ENCODE peak calls at places on chromosomes 11 and 22, in seven cellular contexts. I is heart left ventricle, Y is cardiac muscle cell, K is Karpas-422, D is pancreas, A is IMR-90, B is psoas muscle. O is an unnamed sample.

GRCh38 chr11:32006799-32007388 is 84.0 kb upstream of the RCN1 start:
- DNase-seq in I (no peak), Y (peak), K (peak), D (no peak), A (peak), B (no peak), O (no peak)

GRCh38 chr11:61728940-61729219 is 23.6 kb upstream of the MYRF start:
- DNase-seq in I (no peak), Y (peak), K (no peak), D (no peak), A (peak), B (no peak), O (no peak)

GRCh38 chr11:110463153-110463552 is 33.4 kb downstream of the FDX1 start:
- DNase-seq in I (no peak), Y (peak), K (peak), D (no peak), A (peak), B (peak), O (no peak)

GRCh38 chr22:39308614-39309363 is 10.6 kb downstream of the RPL3 start:
- DNase-seq in I (peak), Y (peak), K (no peak), D (no peak), A (peak), B (peak), O (peak)

GRCh38 chr11:121048464-121049233 is 24.7 kb downstream of the TBCEL start:
- DNase-seq in I (no peak), Y (no peak), K (no peak), D (no peak), A (peak), B (no peak), O (no peak)

GRCh38 chr22:47199261-47199948 is 437.0 kb downstream of the TBC1D22A start:
- DNase-seq in I (peak), Y (no peak), K (no peak), D (no peak), A (no peak), B (no peak), O (no peak)

GRCh38 chr22:32836286-32836859 is 34.9 kb downstream of the TIMP3 start:
- DNase-seq in I (no peak), Y (peak), K (peak), D (no peak), A (peak), B (no peak), O (peak)

GRCh38 chr22:34111210-34111824 is 191.0 kb upstream of the LARGE1 start:
- DNase-seq in I (no peak), Y (peak), K (peak), D (peak), A (no peak), B (no peak), O (peak)

GRCh38 chr11:94771390-94771789 is 3.2 kb downstream of the AMOTL1 start:
- DNase-seq in I (no peak), Y (no peak), K (no peak), D (no peak), A (no peak), B (no peak), O (no peak)

GRCh38 chr11:76787271-76787670 is 4.1 kb downstream of the TSKU start:
- DNase-seq in I (no peak), Y (no peak), K (no peak), D (no peak), A (no peak), B (no peak), O (no peak)

GRCh38 chr22:23225724-23226496 is 45.6 kb downstream of the BCR start:
- DNase-seq in I (no peak), Y (peak), K (no peak), D (no peak), A (no peak), B (peak), O (no peak)

GRCh38 chr11:77089004-77089545 is 13.6 kb upstream of the OMP start:
- DNase-seq in I (peak), Y (no peak), K (no peak), D (peak), A (no peak), B (peak), O (peak)

GRCh38 chr11:95593101-95593500 is 196.5 kb downstream of the FAM76B start:
- DNase-seq in I (no peak), Y (peak), K (no peak), D (no peak), A (peak), B (no peak), O (no peak)

GRCh38 chr11:114059984-114060401 is 482 bp downstream of the ZBTB16 start:
- DNase-seq in I (no peak), Y (peak), K (no peak), D (no peak), A (no peak), B (peak), O (peak)

GRCh38 chr11:119484741-119485605 is 62.0 kb upstream of the THY1 start:
- DNase-seq in I (no peak), Y (no peak), K (peak), D (no peak), A (no peak), B (no peak), O (peak)

GRCh38 chr22:49406879-49407587 is 420.6 kb downstream of the BRD1 start:
- DNase-seq in I (no peak), Y (no peak), K (no peak), D (no peak), A (no peak), B (no peak), O (no peak)

GRCh38 chr11:118088531-118088930 is 1.8 kb upstream of the SMIM35 start:
- DNase-seq in I (peak), Y (no peak), K (no peak), D (no peak), A (no peak), B (no peak), O (peak)

GRCh38 chr22:19932367-19933206 is 9.0 kb upstream of the COMT start:
- DNase-seq in I (no peak), Y (no peak), K (no peak), D (no peak), A (no peak), B (no peak), O (peak)

GRCh38 chr11:16815047-16815767 is 76.8 kb downstream of the C11orf58 start:
- DNase-seq in I (no peak), Y (peak), K (no peak), D (peak), A (peak), B (peak), O (peak)

GRCh38 chr11:1326435-1327063 is 17.1 kb upstream of the TOLLIP start:
- DNase-seq in I (no peak), Y (no peak), K (no peak), D (no peak), A (peak), B (no peak), O (peak)

GRCh38 chr22:48089601-48090331 is 1327.3 kb downstream of the TBC1D22A start:
- DNase-seq in I (no peak), Y (peak), K (no peak), D (no peak), A (no peak), B (peak), O (peak)

GRCh38 chr11:118488480-118489109 is 38.7 kb upstream of the TTC36 start:
- DNase-seq in I (peak), Y (peak), K (peak), D (peak), A (peak), B (peak), O (peak)

GRCh38 chr11:111297696-111298095 is 650 bp upstream of the POU2AF3 start:
- DNase-seq in I (peak), Y (no peak), K (no peak), D (no peak), A (no peak), B (no peak), O (no peak)

GRCh38 chr11:35182317-35182939 is 43.5 kb downstream of the CD44 start:
- DNase-seq in I (no peak), Y (no peak), K (no peak), D (no peak), A (no peak), B (no peak), O (no peak)

GRCh38 chr22:46128606-46129005 is 21.7 kb upstream of the PPARA start:
- DNase-seq in I (no peak), Y (no peak), K (no peak), D (no peak), A (no peak), B (no peak), O (no peak)

GRCh38 chr11:130995266-130995665 is 79.0 kb upstream of the SNX19 start:
- DNase-seq in I (no peak), Y (no peak), K (no peak), D (no peak), A (no peak), B (no peak), O (no peak)

GRCh38 chr11:1205987-1206331 is 16.9 kb upstream of the MUC5B start:
- DNase-seq in I (no peak), Y (no peak), K (no peak), D (no peak), A (no peak), B (no peak), O (peak)

GRCh38 chr11:63609971-63610580 is 4.2 kb downstream of the PLAAT3 start:
- DNase-seq in I (no peak), Y (no peak), K (no peak), D (no peak), A (no peak), B (no peak), O (peak)

GRCh38 chr11:115627071-115627470 is 122.9 kb upstream of the CADM1 start:
- DNase-seq in I (no peak), Y (no peak), K (no peak), D (no peak), A (no peak), B (no peak), O (no peak)

GRCh38 chr11:68355471-68355870 is 43.1 kb downstream of the LRP5 start:
- DNase-seq in I (no peak), Y (no peak), K (no peak), D (no peak), A (no peak), B (no peak), O (no peak)

GRCh38 chr22:38214248-38215056 is 12.7 kb downstream of the MAFF start:
- DNase-seq in I (peak), Y (peak), K (peak), D (peak), A (peak), B (peak), O (peak)

GRCh38 chr22:21686634-21687393 is 21.0 kb downstream of the PPIL2 start:
- DNase-seq in I (no peak), Y (no peak), K (no peak), D (peak), A (no peak), B (no peak), O (no peak)

GRCh38 chr22:21687685-21688259 is 22.0 kb downstream of the PPIL2 start:
- DNase-seq in I (no peak), Y (no peak), K (no peak), D (no peak), A (no peak), B (no peak), O (no peak)

GRCh38 chr22:21690401-21690801 is 24.6 kb downstream of the PPIL2 start:
- DNase-seq in I (no peak), Y (no peak), K (no peak), D (no peak), A (no peak), B (no peak), O (no peak)

GRCh38 chr22:21688706-21689381 is 23.0 kb downstream of the PPIL2 start:
- DNase-seq in I (no peak), Y (no peak), K (no peak), D (no peak), A (no peak), B (no peak), O (no peak)

GRCh38 chr22:21688341-21688705 is 22.5 kb downstream of the PPIL2 start:
- DNase-seq in I (no peak), Y (no peak), K (no peak), D (no peak), A (no peak), B (no peak), O (no peak)
- H3K27ac ChIP-seq in I (no peak), Y (no peak), K (no peak), D (no peak), A (no peak), B (no peak), O (no peak)

GRCh38 chr11:2714871-2715270 is 15.1 kb upstream of the KCNQ1OT1 start:
- DNase-seq in I (peak), Y (no peak), K (no peak), D (no peak), A (no peak), B (peak), O (no peak)
- H3K27ac ChIP-seq in I (no peak), Y (no peak), K (no peak), D (no peak), A (no peak), B (no peak), O (no peak)

GRCh38 chr11:73379189-73379880 is 3.1 kb downstream of the RELT start:
- DNase-seq in I (no peak), Y (no peak), K (peak), D (peak), A (no peak), B (peak), O (no peak)
- H3K27ac ChIP-seq in I (peak), Y (peak), K (peak), D (no peak), A (no peak), B (peak), O (no peak)

DNA sequence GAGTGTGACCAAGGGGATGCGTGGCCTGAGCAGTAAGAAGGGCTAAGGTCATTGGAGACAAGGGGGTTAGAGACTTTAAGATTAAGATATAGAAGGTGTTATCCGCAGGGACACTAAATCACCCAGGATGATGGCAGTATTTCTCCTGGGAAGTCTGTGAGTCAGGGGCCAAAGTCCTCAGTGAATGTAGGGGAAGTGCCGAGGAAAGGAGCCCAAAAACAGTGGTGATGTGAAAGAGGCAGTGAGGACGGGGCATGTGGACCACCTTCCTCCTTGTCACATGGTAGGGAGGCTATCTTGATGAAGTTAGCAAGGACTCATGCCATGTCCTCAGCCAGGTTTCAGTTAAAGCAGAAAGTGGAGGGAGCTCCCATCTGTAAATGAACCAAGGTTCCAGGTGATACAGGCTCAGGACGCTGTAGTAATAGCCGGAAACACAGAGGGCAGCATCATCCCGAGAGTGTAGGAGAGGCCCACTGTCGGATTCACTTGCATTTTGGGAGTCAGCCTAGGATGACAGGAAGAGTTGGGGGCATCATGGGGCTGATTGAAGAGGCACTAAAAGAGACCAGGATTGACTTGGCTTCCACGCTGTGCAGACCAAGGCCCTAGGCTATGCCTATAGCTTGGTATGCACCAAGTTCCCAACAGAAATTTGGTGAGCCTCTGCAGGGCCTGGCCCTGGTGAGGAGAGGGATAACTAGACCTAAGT is 33.5 kb downstream of the WEE1 start:
- DNase-seq in I (no peak), Y (no peak), K (peak), D (no peak), A (no peak), B (no peak), O (no peak)
- H3K27ac ChIP-seq in I (no peak), Y (no peak), K (peak), D (no peak), A (no peak), B (no peak), O (no peak)

O was measured in adrenal gland.